ENCODE peak calls at places on chromosomes 6 and 20, in seven cellular contexts. One of them, this sample, is unnamed.

GRCh38 chr6:46015119-46015968 is at the start of gene CLIC5:
- DNase-seq in heart left ventricle: peak
- DNase-seq in adrenal gland: no peak
- DNase-seq in Panc1: no peak
- DNase-seq in GM23338: peak
- DNase-seq in kidney: peak
- DNase-seq in HCT116: no peak
- DNase-seq in this sample: no peak

GRCh38 chr6:55833284-55833683 is 42.1 kb downstream of the BMP5 start:
- DNase-seq in heart left ventricle: no peak
- DNase-seq in adrenal gland: no peak
- DNase-seq in Panc1: no peak
- DNase-seq in GM23338: no peak
- DNase-seq in kidney: no peak
- DNase-seq in HCT116: no peak
- DNase-seq in this sample: no peak

GRCh38 chr6:160260283-160261119 is 1.9 kb upstream of the SLC22A2 start:
- DNase-seq in heart left ventricle: no peak
- DNase-seq in adrenal gland: no peak
- DNase-seq in Panc1: no peak
- DNase-seq in GM23338: no peak
- DNase-seq in kidney: no peak
- DNase-seq in HCT116: no peak
- DNase-seq in this sample: no peak

GRCh38 chr20:43915209-43916072 is 789 bp downstream of the TOX2 start:
- DNase-seq in heart left ventricle: no peak
- DNase-seq in adrenal gland: peak
- DNase-seq in Panc1: no peak
- DNase-seq in GM23338: peak
- DNase-seq in kidney: no peak
- DNase-seq in HCT116: no peak
- DNase-seq in this sample: no peak

GRCh38 chr6:133814235-133814634 is 74.7 kb upstream of the TCF21 start:
- DNase-seq in heart left ventricle: no peak
- DNase-seq in adrenal gland: no peak
- DNase-seq in Panc1: no peak
- DNase-seq in GM23338: no peak
- DNase-seq in kidney: no peak
- DNase-seq in HCT116: no peak
- DNase-seq in this sample: no peak

GRCh38 chr6:36722879-36723278 is 25.3 kb downstream of the RAB44 start:
- DNase-seq in heart left ventricle: no peak
- DNase-seq in adrenal gland: no peak
- DNase-seq in Panc1: no peak
- DNase-seq in GM23338: no peak
- DNase-seq in kidney: no peak
- DNase-seq in HCT116: no peak
- DNase-seq in this sample: no peak

GRCh38 chr20:24388828-24389325 is 80.6 kb upstream of the SYNDIG1 start:
- DNase-seq in heart left ventricle: no peak
- DNase-seq in adrenal gland: no peak
- DNase-seq in Panc1: no peak
- DNase-seq in GM23338: no peak
- DNase-seq in kidney: no peak
- DNase-seq in HCT116: no peak
- DNase-seq in this sample: no peak

GRCh38 chr6:26342106-26342999 is 22.6 kb upstream of the BTN3A2 start:
- DNase-seq in heart left ventricle: no peak
- DNase-seq in adrenal gland: no peak
- DNase-seq in Panc1: no peak
- DNase-seq in GM23338: peak
- DNase-seq in kidney: no peak
- DNase-seq in HCT116: no peak
- DNase-seq in this sample: no peak

GRCh38 chr20:50329981-50330503 is 139.4 kb downstream of the CEBPB start:
- DNase-seq in heart left ventricle: no peak
- DNase-seq in adrenal gland: no peak
- DNase-seq in Panc1: no peak
- DNase-seq in GM23338: no peak
- DNase-seq in kidney: no peak
- DNase-seq in HCT116: no peak
- DNase-seq in this sample: no peak

GRCh38 chr20:63178445-63178818 is 37.5 kb downstream of the YTHDF1 start:
- DNase-seq in heart left ventricle: no peak
- DNase-seq in adrenal gland: no peak
- DNase-seq in Panc1: no peak
- DNase-seq in GM23338: peak
- DNase-seq in kidney: peak
- DNase-seq in HCT116: no peak
- DNase-seq in this sample: no peak

GRCh38 chr20:63968136-63968927 is 1.4 kb downstream of the ZNF512B start:
- DNase-seq in heart left ventricle: peak
- DNase-seq in adrenal gland: no peak
- DNase-seq in Panc1: no peak
- DNase-seq in GM23338: no peak
- DNase-seq in kidney: no peak
- DNase-seq in HCT116: no peak
- DNase-seq in this sample: no peak

GRCh38 chr6:84847349-84848160 is 83.2 kb upstream of the TBX18 start:
- DNase-seq in heart left ventricle: no peak
- DNase-seq in adrenal gland: no peak
- DNase-seq in Panc1: no peak
- DNase-seq in GM23338: no peak
- DNase-seq in kidney: no peak
- DNase-seq in HCT116: no peak
- DNase-seq in this sample: no peak

GRCh38 chr6:33374359-33374910 is 17.2 kb upstream of the KIFC1 start:
- DNase-seq in heart left ventricle: no peak
- DNase-seq in adrenal gland: no peak
- DNase-seq in Panc1: no peak
- DNase-seq in GM23338: no peak
- DNase-seq in kidney: no peak
- DNase-seq in HCT116: no peak
- DNase-seq in this sample: no peak

GRCh38 chr20:64001607-64002011 is 20.7 kb downstream of the PRPF6 start:
- DNase-seq in heart left ventricle: no peak
- DNase-seq in adrenal gland: peak
- DNase-seq in Panc1: no peak
- DNase-seq in GM23338: no peak
- DNase-seq in kidney: no peak
- DNase-seq in HCT116: no peak
- DNase-seq in this sample: no peak

GRCh38 chr6:118319890-118320289 is 228.2 kb upstream of the PLN start:
- DNase-seq in heart left ventricle: no peak
- DNase-seq in adrenal gland: no peak
- DNase-seq in Panc1: no peak
- DNase-seq in GM23338: no peak
- DNase-seq in kidney: no peak
- DNase-seq in HCT116: no peak
- DNase-seq in this sample: no peak

GRCh38 chr6:52726741-52727535 is 36.3 kb downstream of the GSTA2 start:
- DNase-seq in heart left ventricle: no peak
- DNase-seq in adrenal gland: no peak
- DNase-seq in Panc1: no peak
- DNase-seq in GM23338: no peak
- DNase-seq in kidney: no peak
- DNase-seq in HCT116: no peak
- DNase-seq in this sample: no peak

GRCh38 chr20:61435823-61436220 is 183.8 kb downstream of the CDH4 start:
- DNase-seq in heart left ventricle: no peak
- DNase-seq in adrenal gland: no peak
- DNase-seq in Panc1: no peak
- DNase-seq in GM23338: no peak
- DNase-seq in kidney: peak
- DNase-seq in HCT116: no peak
- DNase-seq in this sample: peak

GRCh38 chr6:169172435-169172834 is 81.2 kb downstream of the THBS2 start:
- DNase-seq in heart left ventricle: no peak
- DNase-seq in adrenal gland: peak
- DNase-seq in Panc1: no peak
- DNase-seq in GM23338: no peak
- DNase-seq in kidney: peak
- DNase-seq in HCT116: peak
- DNase-seq in this sample: peak

GRCh38 chr20:41734506-41734945 is 116.3 kb upstream of the CHD6 start:
- DNase-seq in heart left ventricle: peak
- DNase-seq in adrenal gland: peak
- DNase-seq in Panc1: peak
- DNase-seq in GM23338: peak
- DNase-seq in kidney: no peak
- DNase-seq in HCT116: peak
- DNase-seq in this sample: peak

GRCh38 chr6:71107935-71108420 is 151.1 kb upstream of the B3GAT2 start:
- DNase-seq in heart left ventricle: peak
- DNase-seq in adrenal gland: no peak
- DNase-seq in Panc1: no peak
- DNase-seq in GM23338: no peak
- DNase-seq in kidney: no peak
- DNase-seq in HCT116: peak
- DNase-seq in this sample: peak

GRCh38 chr6:14129572-14129971 is 12.0 kb downstream of the CD83 start:
- DNase-seq in heart left ventricle: peak
- DNase-seq in adrenal gland: peak
- DNase-seq in Panc1: no peak
- DNase-seq in GM23338: peak
- DNase-seq in kidney: no peak
- DNase-seq in HCT116: peak
- DNase-seq in this sample: peak

DNA sequence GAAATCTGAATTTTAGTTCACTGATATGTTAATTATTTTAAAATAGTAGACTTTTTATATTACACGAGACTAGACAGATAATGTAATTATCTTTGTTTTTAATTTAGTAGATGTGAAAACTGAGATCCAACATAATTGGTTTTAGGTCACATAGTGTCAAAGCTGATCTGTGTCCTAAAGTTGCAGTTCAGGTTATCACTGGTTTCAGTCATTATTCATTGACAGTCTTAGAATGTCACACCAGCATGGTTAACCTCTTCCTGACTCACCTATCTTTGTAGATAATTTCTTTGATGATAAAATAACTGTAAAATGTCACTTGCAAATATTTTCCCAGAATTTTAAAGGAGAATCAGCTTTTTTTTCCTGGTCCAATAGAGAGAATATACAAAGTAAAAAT is 48.3 kb upstream of the SLC35B3 start:
- DNase-seq in heart left ventricle: no peak
- DNase-seq in adrenal gland: no peak
- DNase-seq in Panc1: no peak
- DNase-seq in GM23338: no peak
- DNase-seq in kidney: no peak
- DNase-seq in HCT116: no peak
- DNase-seq in this sample: no peak
- TF ChIP-seq CTCF in heart left ventricle: no peak
- TF ChIP-seq CTCF in adrenal gland: no peak
- TF ChIP-seq CTCF in Panc1: no peak
- TF ChIP-seq CTCF in GM23338: no peak
- TF ChIP-seq CTCF in kidney: no peak
- TF ChIP-seq CTCF in HCT116: no peak
- TF ChIP-seq CTCF in this sample: no peak

DNA sequence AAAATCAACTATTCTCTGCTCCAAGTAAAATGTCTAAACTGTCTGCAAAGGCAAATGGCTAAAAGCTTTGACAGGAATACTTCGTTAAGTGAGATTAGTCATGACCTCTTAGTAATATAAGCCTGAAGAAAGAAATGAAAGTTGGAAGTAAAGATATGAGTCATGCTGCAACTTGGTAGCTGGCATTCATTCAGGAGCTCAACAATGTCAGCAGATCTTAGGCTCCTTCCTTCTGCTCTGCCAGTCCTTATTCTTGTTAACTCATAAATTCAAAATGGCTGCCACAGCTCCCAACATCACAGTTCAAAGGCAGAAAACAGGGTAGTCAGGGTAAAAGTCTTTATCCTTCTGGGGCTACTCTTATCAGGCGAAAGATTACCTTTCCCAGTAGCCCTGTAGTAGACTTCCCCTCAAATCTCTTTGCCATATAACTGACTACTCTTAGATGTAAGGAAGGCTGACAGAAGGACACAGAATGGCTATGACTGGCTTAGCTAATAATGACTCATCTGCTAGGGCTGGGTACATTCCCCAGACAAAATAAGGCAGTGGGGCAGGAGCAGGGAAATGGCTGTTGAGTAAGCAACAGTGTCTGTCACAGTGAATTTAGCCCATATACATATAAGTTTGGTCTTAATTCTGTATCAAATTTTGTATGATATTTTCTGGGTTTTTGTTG is 24.4 kb upstream of the C6orf62 start:
- DNase-seq in heart left ventricle: no peak
- DNase-seq in adrenal gland: peak
- DNase-seq in Panc1: peak
- DNase-seq in GM23338: no peak
- DNase-seq in kidney: no peak
- DNase-seq in HCT116: peak
- DNase-seq in this sample: peak
- H3K27ac ChIP-seq in heart left ventricle: no peak
- H3K27ac ChIP-seq in adrenal gland: peak
- H3K27ac ChIP-seq in Panc1: no peak
- H3K27ac ChIP-seq in GM23338: no peak
- H3K27ac ChIP-seq in kidney: no peak
- H3K27ac ChIP-seq in HCT116: peak
- H3K27ac ChIP-seq in this sample: no peak

GRCh38 chr6:11404081-11404480 is 133.5 kb upstream of the TMEM170B start:
- DNase-seq in heart left ventricle: no peak
- DNase-seq in adrenal gland: no peak
- DNase-seq in Panc1: no peak
- DNase-seq in GM23338: no peak
- DNase-seq in kidney: no peak
- DNase-seq in HCT116: no peak
- DNase-seq in this sample: no peak
- TF ChIP-seq CTCF in heart left ventricle: no peak
- TF ChIP-seq CTCF in adrenal gland: no peak
- TF ChIP-seq CTCF in Panc1: no peak
- TF ChIP-seq CTCF in GM23338: no peak
- TF ChIP-seq CTCF in kidney: no peak
- TF ChIP-seq CTCF in HCT116: no peak
- TF ChIP-seq CTCF in this sample: no peak

GRCh38 chr20:1896859-1897258 is 1.7 kb downstream of the SIRPA start:
- DNase-seq in heart left ventricle: no peak
- DNase-seq in adrenal gland: no peak
- DNase-seq in Panc1: no peak
- DNase-seq in GM23338: no peak
- DNase-seq in kidney: no peak
- DNase-seq in HCT116: no peak
- DNase-seq in this sample: no peak

GRCh38 chr20:1894951-1895673 is at the start of gene SIRPA:
- DNase-seq in heart left ventricle: peak
- DNase-seq in adrenal gland: peak
- DNase-seq in Panc1: no peak
- DNase-seq in GM23338: peak
- DNase-seq in kidney: peak
- DNase-seq in HCT116: no peak
- DNase-seq in this sample: peak

GRCh38 chr20:1893721-1894470 is 1.3 kb upstream of the SIRPA start:
- DNase-seq in heart left ventricle: no peak
- DNase-seq in adrenal gland: peak
- DNase-seq in Panc1: no peak
- DNase-seq in GM23338: peak
- DNase-seq in kidney: no peak
- DNase-seq in HCT116: peak
- DNase-seq in this sample: no peak

GRCh38 chr20:1895674-1896496 is 678 bp downstream of the SIRPA start:
- DNase-seq in heart left ventricle: peak
- DNase-seq in adrenal gland: peak
- DNase-seq in Panc1: no peak
- DNase-seq in GM23338: peak
- DNase-seq in kidney: no peak
- DNase-seq in HCT116: no peak
- DNase-seq in this sample: peak

GRCh38 chr20:1894471-1894950 is 696 bp upstream of the SIRPA start:
- DNase-seq in heart left ventricle: peak
- DNase-seq in adrenal gland: no peak
- DNase-seq in Panc1: no peak
- DNase-seq in GM23338: no peak
- DNase-seq in kidney: peak
- DNase-seq in HCT116: no peak
- DNase-seq in this sample: peak
- H3K27ac ChIP-seq in heart left ventricle: peak
- H3K27ac ChIP-seq in adrenal gland: peak
- H3K27ac ChIP-seq in Panc1: no peak
- H3K27ac ChIP-seq in GM23338: no peak
- H3K27ac ChIP-seq in kidney: peak
- H3K27ac ChIP-seq in HCT116: peak
- H3K27ac ChIP-seq in this sample: peak